ENCODE peak calls at places on chromosomes 16 and 17, in six cellular contexts. I is stomach, J is PC-3, W is AG04450, Q is esophagus squamous epithelium, G is prostate gland. M is an unnamed sample.
A peak's percentile ranks its signal among the peaks of the same experiment; 100 is the strongest.

GRCh38 chr17:27493088-27493487 is 36.8 kb downstream of the KSR1 start:
- DNase-seq in I (no peak), J (no peak), W (no peak), Q (no peak), G (no peak), M (no peak)

GRCh38 chr16:50665128-50665878 is 15.8 kb downstream of the SNX20 start:
- DNase-seq in I (peak; percentile 87), J (peak; percentile 79), W (peak; percentile 32), Q (no peak), G (peak; percentile 66), M (peak; percentile 41)

GRCh38 chr17:10616502-10617119 is 40.5 kb downstream of the MYH3 start:
- DNase-seq in I (peak; percentile 85), J (peak; percentile 81), W (peak; percentile 33), Q (no peak), G (peak; percentile 74), M (peak; percentile 99)

GRCh38 chr16:80084614-80085013 is 456.2 kb upstream of the DYNLRB2 start:
- DNase-seq in I (peak; percentile 51), J (peak; percentile 26), W (no peak), Q (no peak), G (peak; percentile 58), M (peak; percentile 56)

GRCh38 chr16:29698042-29698441 is 19.1 kb downstream of the QPRT start:
- DNase-seq in I (no peak), J (no peak), W (no peak), Q (no peak), G (no peak), M (no peak)

GRCh38 chr16:54932737-54933254 is 2.1 kb downstream of the IRX5 start:
- DNase-seq in I (no peak), J (no peak), W (no peak), Q (no peak), G (no peak), M (no peak)

GRCh38 chr16:30407794-30408534 is 558 bp downstream of the ZNF771 start:
- DNase-seq in I (no peak), J (no peak), W (no peak), Q (no peak), G (no peak), M (peak; percentile 51)

GRCh38 chr16:47921535-47921934 is 234.3 kb downstream of the ABCC12 start:
- DNase-seq in I (no peak), J (peak; percentile 10), W (no peak), Q (no peak), G (no peak), M (no peak)

GRCh38 chr17:64326420-64327054 is 63.5 kb upstream of the TEX2 start:
- DNase-seq in I (peak; percentile 44), J (peak; percentile 98), W (no peak), Q (peak; percentile 36), G (peak; percentile 16), M (no peak)

GRCh38 chr17:57511475-57512123 is 233.5 kb downstream of the CCDC182 start:
- DNase-seq in I (no peak), J (no peak), W (no peak), Q (no peak), G (no peak), M (no peak)

GRCh38 chr17:79219208-79219935 is 144.7 kb downstream of the ENGASE start:
- DNase-seq in I (no peak), J (no peak), W (no peak), Q (no peak), G (no peak), M (no peak)

GRCh38 chr17:79221597-79221996 is 147.0 kb downstream of the ENGASE start:
- DNase-seq in I (no peak), J (no peak), W (no peak), Q (no peak), G (no peak), M (no peak)

GRCh38 chr17:79220201-79220714 is 145.6 kb downstream of the ENGASE start:
- DNase-seq in I (no peak), J (no peak), W (no peak), Q (no peak), G (no peak), M (no peak)

GRCh38 chr17:79218825-79219200 is 144.2 kb downstream of the ENGASE start:
- DNase-seq in I (no peak), J (no peak), W (no peak), Q (no peak), G (no peak), M (no peak)

DNA sequence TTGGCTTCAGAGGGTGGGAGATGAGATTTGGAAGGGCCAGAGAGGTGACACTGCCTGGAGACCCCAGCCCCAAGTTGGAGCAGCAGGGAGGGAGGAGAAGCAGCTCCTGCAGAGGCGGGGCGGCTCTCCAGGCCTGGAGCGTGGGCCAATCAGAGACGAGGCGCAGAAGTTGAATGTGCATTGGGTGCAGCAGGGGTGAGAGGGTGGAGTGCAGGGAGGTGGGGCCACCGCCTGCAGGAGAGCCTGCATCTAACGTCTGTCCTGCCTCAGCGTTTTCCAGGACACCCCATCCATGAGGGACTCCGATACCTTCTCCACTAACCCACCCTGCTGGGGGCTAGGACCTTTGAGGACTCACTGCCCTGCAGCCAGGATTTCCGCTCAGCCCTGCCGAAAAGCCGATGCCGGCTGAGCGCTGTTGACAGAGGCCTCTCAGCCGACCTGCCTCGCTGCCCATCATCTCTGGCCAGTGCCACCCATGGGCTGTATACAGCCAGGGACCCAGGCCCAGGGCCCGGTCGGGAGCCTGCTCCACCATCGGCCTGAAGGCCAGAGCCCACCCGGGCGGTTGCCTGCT is 146.2 kb downstream of the ENGASE start:
- DNase-seq in I (no peak), J (no peak), W (no peak), Q (no peak), G (no peak), M (peak; percentile 74)
- H3K4me3 ChIP-seq in I (no peak overlapping the region), J (no peak overlapping the region), W (no peak overlapping the region), Q (no peak overlapping the region), G (no peak overlapping the region), M (peak overlapping the region; percentile 61)

GRCh38 chr17:36939059-36939943 is 2.0 kb downstream of the LHX1 start:
- DNase-seq in I (no peak), J (no peak), W (no peak), Q (no peak), G (no peak), M (no peak)

GRCh38 chr17:36938566-36939058 is 1.3 kb downstream of the LHX1 start:
- DNase-seq in I (no peak), J (no peak), W (no peak), Q (no peak), G (no peak), M (no peak)

GRCh38 chr17:36941265-36942021 is 4.2 kb downstream of the LHX1 start:
- DNase-seq in I (no peak), J (no peak), W (no peak), Q (no peak), G (no peak), M (peak; percentile 74)

GRCh38 chr17:36940313-36941264 is 3.3 kb downstream of the LHX1 start:
- DNase-seq in I (no peak), J (no peak), W (no peak), Q (no peak), G (no peak), M (peak; percentile 64)

GRCh38 chr17:36939944-36940312 is 2.7 kb downstream of the LHX1 start:
- DNase-seq in I (no peak), J (no peak), W (no peak), Q (no peak), G (no peak), M (no peak)
- TF ChIP-seq CTCF in I (no peak), J (no peak), W (no peak), Q (no peak), G (no peak), M (no peak)

DNA sequence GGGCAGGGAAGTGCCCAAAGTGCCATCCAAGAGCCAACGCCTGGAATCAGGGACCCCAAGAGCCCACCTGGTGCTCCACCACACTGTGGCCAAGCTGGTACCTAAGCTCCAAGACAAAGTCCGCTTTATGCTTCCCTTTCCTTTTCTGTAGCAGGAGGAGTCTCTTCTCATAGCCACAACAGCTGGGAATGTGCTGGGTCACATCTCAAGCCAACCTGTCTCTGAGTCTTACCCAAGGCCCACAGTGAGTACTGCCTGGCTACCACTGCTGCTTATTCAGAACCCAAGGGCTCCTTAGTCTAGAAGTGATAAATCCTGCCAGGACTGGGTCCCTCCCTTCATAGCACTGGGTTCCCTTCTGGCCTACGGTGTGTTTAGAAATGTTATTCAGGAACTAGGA is 49.8 kb downstream of the ERCC4 start:
- DNase-seq in I (no peak), J (no peak), W (no peak), Q (no peak), G (no peak), M (no peak)
- H3K27me3 ChIP-seq in I (no peaks in the 10 kb centered on the region), J (no peaks in the 10 kb centered on the region), W (no peaks in the 10 kb centered on the region), Q (no peaks in the 10 kb centered on the region), G (no peaks in the 10 kb centered on the region), M (no peaks in the 10 kb centered on the region)

DNA sequence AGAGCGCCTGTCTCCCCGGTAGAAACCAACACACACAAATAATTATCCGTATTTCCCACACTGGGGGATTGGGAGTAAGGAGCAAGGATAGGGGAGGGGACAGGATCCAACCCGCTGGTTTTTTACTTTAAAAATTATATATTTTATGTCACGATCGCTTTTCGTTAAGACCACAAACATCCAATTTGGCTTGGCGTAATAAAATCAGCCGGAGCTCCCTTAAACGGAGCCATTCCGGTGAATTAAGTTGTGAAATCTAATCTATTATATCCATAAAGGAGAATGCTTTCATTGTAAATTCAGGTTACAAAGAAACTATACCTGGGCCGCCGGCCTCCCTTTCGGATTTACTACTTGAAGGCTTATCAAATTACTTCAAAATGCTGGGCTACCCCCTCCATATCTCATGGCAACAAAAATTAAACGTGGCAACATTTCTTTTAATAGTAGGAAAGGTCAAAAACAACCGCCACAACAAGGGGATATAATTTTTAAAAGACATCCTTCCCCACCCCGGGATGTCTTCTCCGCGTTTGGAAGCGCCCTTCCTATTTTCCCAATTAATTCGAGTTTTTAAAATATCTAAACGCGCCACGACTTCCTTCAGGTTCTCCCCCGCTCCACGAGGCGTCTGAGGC is 47.1 kb upstream of the SLC38A10 start:
- DNase-seq in I (no peak), J (peak; percentile 43), W (no peak), Q (no peak), G (no peak), M (no peak)
- H3K4me3 ChIP-seq in I (peak overlapping the region; percentile 68), J (peak overlapping the region; percentile 79), W (peak overlapping the region; percentile 97), Q (peak overlapping the region; percentile 65), G (peak overlapping the region; percentile 83), M (peak overlapping the region; percentile 71)

DNA sequence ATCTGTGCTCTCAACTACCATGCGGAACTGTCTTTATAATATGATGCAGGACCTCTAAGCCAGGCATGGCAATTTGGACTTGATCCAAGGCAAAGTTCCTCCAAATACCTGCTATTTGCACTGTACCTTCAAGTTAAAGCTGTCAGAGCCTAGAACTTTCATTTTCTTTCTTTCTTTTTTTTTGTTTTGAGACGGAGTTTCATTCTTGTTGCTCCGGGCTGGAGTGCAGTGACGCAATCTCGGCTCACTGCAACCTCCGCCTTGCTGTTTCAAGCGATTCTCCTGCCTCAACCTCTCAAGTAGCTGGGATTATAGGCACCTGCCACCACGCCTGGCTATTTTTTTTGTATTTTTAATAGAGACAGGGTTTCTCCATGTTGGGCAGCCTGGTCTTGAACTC is 51.7 kb downstream of the ARHGAP27 start:
- DNase-seq in I (peak; percentile 58), J (no peak), W (no peak), Q (no peak), G (no peak), M (no peak)
- TF ChIP-seq CTCF in I (no peak), J (no peak), W (no peak), Q (no peak), G (no peak), M (no peak)

M was measured in H1.